ENCODE peak calls at places on chromosomes 2 and 18, in four cellular contexts. One of them, this sample, is unnamed.

GRCh38 chr18:43656547-43656946 is 379.3 kb upstream of the SYT4 start:
- DNase-seq in stomach: no peak
- DNase-seq in transverse colon: no peak
- DNase-seq in sigmoid colon: no peak
- DNase-seq in this sample: no peak

GRCh38 chr2:103959174-103960125 is 894.5 kb upstream of the POU3F3 start:
- DNase-seq in stomach: no peak
- DNase-seq in transverse colon: peak
- DNase-seq in sigmoid colon: no peak
- DNase-seq in this sample: no peak

GRCh38 chr18:59265246-59266018 is 7.8 kb downstream of the RAX start:
- DNase-seq in stomach: no peak
- DNase-seq in transverse colon: no peak
- DNase-seq in sigmoid colon: no peak
- DNase-seq in this sample: no peak

GRCh38 chr2:170856066-170856465 is 39.4 kb downstream of the GAD1 start:
- DNase-seq in stomach: no peak
- DNase-seq in transverse colon: no peak
- DNase-seq in sigmoid colon: no peak
- DNase-seq in this sample: no peak

GRCh38 chr2:100844514-100844913 is 24.6 kb downstream of the NPAS2 start:
- DNase-seq in stomach: no peak
- DNase-seq in transverse colon: no peak
- DNase-seq in sigmoid colon: no peak
- DNase-seq in this sample: no peak

GRCh38 chr2:37786854-37787253 is 115.4 kb upstream of the CDC42EP3 start:
- DNase-seq in stomach: no peak
- DNase-seq in transverse colon: peak
- DNase-seq in sigmoid colon: no peak
- DNase-seq in this sample: peak

GRCh38 chr2:101272045-101272784 is 19.5 kb downstream of the CNOT11 start:
- DNase-seq in stomach: no peak
- DNase-seq in transverse colon: no peak
- DNase-seq in sigmoid colon: no peak
- DNase-seq in this sample: no peak

GRCh38 chr2:216590780-216591179 is 42.4 kb upstream of the IGFBP2 start:
- DNase-seq in stomach: no peak
- DNase-seq in transverse colon: no peak
- DNase-seq in sigmoid colon: no peak
- DNase-seq in this sample: no peak

GRCh38 chr2:149463328-149464002 is 124.1 kb downstream of the MMADHC start:
- DNase-seq in stomach: no peak
- DNase-seq in transverse colon: no peak
- DNase-seq in sigmoid colon: no peak
- DNase-seq in this sample: no peak

GRCh38 chr18:60978338-60978737 is 354.9 kb upstream of the CDH20 start:
- DNase-seq in stomach: no peak
- DNase-seq in transverse colon: no peak
- DNase-seq in sigmoid colon: no peak
- DNase-seq in this sample: no peak

GRCh38 chr2:232372231-232373208 is 6.0 kb upstream of the ALPP start:
- DNase-seq in stomach: no peak
- DNase-seq in transverse colon: no peak
- DNase-seq in sigmoid colon: peak
- DNase-seq in this sample: no peak

GRCh38 chr2:148979919-148980277 is 58.6 kb upstream of the LYPD6B start:
- DNase-seq in stomach: no peak
- DNase-seq in transverse colon: no peak
- DNase-seq in sigmoid colon: no peak
- DNase-seq in this sample: no peak

GRCh38 chr2:135226961-135227360 is 174.9 kb downstream of the RAB3GAP1 start:
- DNase-seq in stomach: no peak
- DNase-seq in transverse colon: no peak
- DNase-seq in sigmoid colon: no peak
- DNase-seq in this sample: no peak

GRCh38 chr2:209495855-209496585 is 72.2 kb downstream of the MAP2 start:
- DNase-seq in stomach: peak
- DNase-seq in transverse colon: no peak
- DNase-seq in sigmoid colon: no peak
- DNase-seq in this sample: no peak

GRCh38 chr18:80009661-80010550 is 21.5 kb upstream of the TXNL4A start:
- DNase-seq in stomach: peak
- DNase-seq in transverse colon: peak
- DNase-seq in sigmoid colon: peak
- DNase-seq in this sample: no peak

GRCh38 chr2:209191139-209191538 is 232.7 kb upstream of the MAP2 start:
- DNase-seq in stomach: no peak
- DNase-seq in transverse colon: no peak
- DNase-seq in sigmoid colon: no peak
- DNase-seq in this sample: no peak

GRCh38 chr2:136129601-136130000 is 11.7 kb upstream of the CXCR4 start:
- DNase-seq in stomach: no peak
- DNase-seq in transverse colon: no peak
- DNase-seq in sigmoid colon: no peak
- DNase-seq in this sample: no peak

GRCh38 chr2:111903516-111903915 is 5.1 kb downstream of the MERTK start:
- DNase-seq in stomach: no peak
- DNase-seq in transverse colon: no peak
- DNase-seq in sigmoid colon: no peak
- DNase-seq in this sample: no peak

GRCh38 chr18:35892118-35892517 is 80.4 kb upstream of the RMP24 start:
- DNase-seq in stomach: no peak
- DNase-seq in transverse colon: no peak
- DNase-seq in sigmoid colon: no peak
- DNase-seq in this sample: no peak

GRCh38 chr2:192128655-192129054 is 66.1 kb downstream of the TMEFF2 start:
- DNase-seq in stomach: no peak
- DNase-seq in transverse colon: no peak
- DNase-seq in sigmoid colon: no peak
- DNase-seq in this sample: no peak

GRCh38 chr2:133324150-133324561 is 244.1 kb downstream of the NCKAP5 start:
- DNase-seq in stomach: no peak
- DNase-seq in transverse colon: no peak
- DNase-seq in sigmoid colon: no peak
- DNase-seq in this sample: no peak
- H3K27ac ChIP-seq in stomach: no peak
- H3K27ac ChIP-seq in transverse colon: no peak
- H3K27ac ChIP-seq in sigmoid colon: no peak
- H3K27ac ChIP-seq in this sample: no peak

GRCh38 chr18:670456-670996 is 13.1 kb downstream of the TYMS start:
- DNase-seq in stomach: no peak
- DNase-seq in transverse colon: no peak
- DNase-seq in sigmoid colon: no peak
- DNase-seq in this sample: no peak

GRCh38 chr18:668263-668662 is 10.8 kb downstream of the TYMS start:
- DNase-seq in stomach: no peak
- DNase-seq in transverse colon: no peak
- DNase-seq in sigmoid colon: no peak
- DNase-seq in this sample: no peak

GRCh38 chr18:669077-669476 is 11.6 kb downstream of the TYMS start:
- DNase-seq in stomach: no peak
- DNase-seq in transverse colon: no peak
- DNase-seq in sigmoid colon: no peak
- DNase-seq in this sample: no peak

GRCh38 chr18:666177-666576 is 8.7 kb downstream of the TYMS start:
- DNase-seq in stomach: no peak
- DNase-seq in transverse colon: no peak
- DNase-seq in sigmoid colon: no peak
- DNase-seq in this sample: no peak

DNA sequence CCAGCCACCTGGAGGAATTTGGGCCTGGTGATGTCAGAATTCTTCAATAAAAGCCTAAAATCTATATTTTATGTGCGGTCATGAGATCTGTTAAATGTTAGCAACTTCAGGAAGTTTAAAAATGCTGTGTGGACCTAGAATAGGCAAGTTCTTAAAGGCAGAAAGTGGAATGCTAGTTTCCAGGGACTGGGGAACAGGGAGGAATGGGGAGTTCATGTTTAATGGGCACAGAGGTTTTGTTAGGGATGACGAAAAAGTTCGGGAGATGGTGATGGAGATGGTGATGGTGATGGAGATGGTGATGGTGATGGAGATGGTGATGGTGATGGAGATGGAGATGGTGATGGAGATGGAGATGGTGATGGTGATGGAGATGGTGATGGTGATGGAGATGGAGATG is 9.2 kb downstream of the TYMS start:
- DNase-seq in stomach: no peak
- DNase-seq in transverse colon: no peak
- DNase-seq in sigmoid colon: no peak
- DNase-seq in this sample: no peak
- TF ChIP-seq POLR2A in stomach: no peak
- TF ChIP-seq POLR2A in transverse colon: no peak
- TF ChIP-seq POLR2A in sigmoid colon: no peak
- TF ChIP-seq POLR2A in this sample: no peak

GRCh38 chr2:159982842-159983785 is 79.3 kb downstream of the PLA2R1 start:
- DNase-seq in stomach: no peak
- DNase-seq in transverse colon: no peak
- DNase-seq in sigmoid colon: no peak
- DNase-seq in this sample: no peak

GRCh38 chr2:159987136-159987535 is 75.3 kb downstream of the PLA2R1 start:
- DNase-seq in stomach: no peak
- DNase-seq in transverse colon: no peak
- DNase-seq in sigmoid colon: no peak
- DNase-seq in this sample: no peak

GRCh38 chr2:159984034-159984433 is 78.4 kb downstream of the PLA2R1 start:
- DNase-seq in stomach: no peak
- DNase-seq in transverse colon: no peak
- DNase-seq in sigmoid colon: no peak
- DNase-seq in this sample: no peak

GRCh38 chr2:159976527-159977163 is 85.8 kb downstream of the PLA2R1 start:
- DNase-seq in stomach: no peak
- DNase-seq in transverse colon: no peak
- DNase-seq in sigmoid colon: no peak
- DNase-seq in this sample: no peak

DNA sequence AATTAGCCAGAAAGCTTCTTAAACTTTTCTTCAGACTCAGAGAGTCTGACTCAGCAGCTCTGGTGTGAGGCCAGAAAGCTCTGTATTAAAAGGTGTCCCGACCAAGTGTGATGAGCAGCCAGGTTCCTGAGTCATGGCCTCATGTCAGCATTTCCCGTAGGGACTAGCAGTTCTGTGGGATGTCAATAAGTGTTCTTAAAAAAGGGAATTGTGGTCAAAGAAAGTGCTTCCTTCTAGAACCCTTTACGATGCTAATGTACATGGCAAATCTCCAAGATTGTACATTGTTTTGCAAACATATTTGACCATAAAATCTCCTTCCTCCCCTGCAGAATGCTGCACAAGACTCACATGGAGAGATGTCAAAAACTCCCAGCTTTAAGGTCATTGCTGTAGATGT is 80.1 kb downstream of the PLA2R1 start:
- DNase-seq in stomach: no peak
- DNase-seq in transverse colon: peak
- DNase-seq in sigmoid colon: peak
- DNase-seq in this sample: peak
- TF ChIP-seq POLR2AphosphoS5 in stomach: no peak
- TF ChIP-seq POLR2AphosphoS5 in transverse colon: no peak
- TF ChIP-seq POLR2AphosphoS5 in sigmoid colon: no peak
- TF ChIP-seq POLR2AphosphoS5 in this sample: peak

GRCh38 chr2:8756230-8756629 is 74.4 kb downstream of the ID2 start:
- DNase-seq in stomach: no peak
- DNase-seq in transverse colon: no peak
- DNase-seq in sigmoid colon: no peak
- DNase-seq in this sample: no peak

GRCh38 chr2:8750221-8750620 is 68.4 kb downstream of the ID2 start:
- DNase-seq in stomach: no peak
- DNase-seq in transverse colon: no peak
- DNase-seq in sigmoid colon: no peak
- DNase-seq in this sample: no peak

GRCh38 chr2:8753609-8754008 is 71.8 kb downstream of the ID2 start:
- DNase-seq in stomach: no peak
- DNase-seq in transverse colon: no peak
- DNase-seq in sigmoid colon: no peak
- DNase-seq in this sample: no peak

GRCh38 chr2:8752385-8752784 is 70.5 kb downstream of the ID2 start:
- DNase-seq in stomach: no peak
- DNase-seq in transverse colon: no peak
- DNase-seq in sigmoid colon: no peak
- DNase-seq in this sample: no peak

DNA sequence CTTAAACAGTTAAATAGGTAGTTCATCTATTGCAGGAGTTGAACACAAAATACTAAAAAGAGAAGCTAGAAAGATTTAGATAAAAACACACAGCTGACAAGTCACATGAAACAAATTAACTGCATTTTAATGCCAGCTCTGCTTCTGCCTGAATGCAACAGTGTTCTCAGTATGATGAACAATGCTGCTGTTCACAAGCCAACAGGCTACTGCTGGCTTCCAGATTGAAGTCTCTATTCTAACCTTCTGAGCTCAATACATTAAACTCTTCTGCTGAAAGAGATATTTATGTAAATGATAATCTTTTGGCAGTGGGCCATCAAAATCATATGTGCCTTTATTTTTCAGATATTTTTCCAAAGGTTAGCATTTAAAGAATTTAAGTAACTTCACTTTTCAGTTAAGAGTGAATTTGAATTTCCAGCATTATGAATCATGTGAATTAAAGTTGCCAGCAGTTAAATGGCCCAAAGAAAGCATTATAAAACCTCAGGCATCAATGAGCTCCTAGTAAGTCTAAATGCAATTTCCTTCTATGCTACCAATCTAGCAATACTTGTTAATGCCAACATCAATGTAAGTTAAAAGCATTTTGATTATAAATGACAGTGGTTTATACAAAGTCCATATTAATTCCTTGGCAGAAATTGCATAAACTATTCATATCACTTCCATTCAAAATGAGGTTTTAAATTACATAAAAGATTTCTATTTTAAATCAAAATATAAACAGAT is 72.4 kb downstream of the ID2 start:
- DNase-seq in stomach: no peak
- DNase-seq in transverse colon: no peak
- DNase-seq in sigmoid colon: no peak
- DNase-seq in this sample: no peak
- H3K27ac ChIP-seq in stomach: no peak
- H3K27ac ChIP-seq in transverse colon: no peak
- H3K27ac ChIP-seq in sigmoid colon: no peak
- H3K27ac ChIP-seq in this sample: no peak

GRCh38 chr2:20676353-20677215 is 9.6 kb downstream of the GDF7 start:
- DNase-seq in stomach: no peak
- DNase-seq in transverse colon: peak
- DNase-seq in sigmoid colon: no peak
- DNase-seq in this sample: no peak
- TF ChIP-seq POLR2A in stomach: no peak
- TF ChIP-seq POLR2A in transverse colon: no peak
- TF ChIP-seq POLR2A in sigmoid colon: no peak
- TF ChIP-seq POLR2A in this sample: no peak

This sample was measured in prostate gland.